ENCODE peak calls at places on chromosomes 6 and 20, in four cellular contexts. One of them, this sample, is unnamed.

GRCh38 chr6:46367365-46367764 is 123.9 kb downstream of the RCAN2 start:
- DNase-seq in NCI-H2029: no peak
- DNase-seq in left ventricle myocardium superior: no peak
- DNase-seq in activated CD8-positive, alpha-beta memory T cell treated with anti-CD3 and anti-CD28 coated beads for 48 hours: no peak
- DNase-seq in this sample: peak; percentile 55

GRCh38 chr20:58523916-58524315 is 8.7 kb upstream of the APCDD1L start:
- DNase-seq in activated CD8-positive, alpha-beta memory T cell treated with anti-CD3 and anti-CD28 coated beads for 48 hours: no peak
- DNase-seq in NCI-H2029: no peak
- DNase-seq in left ventricle myocardium superior: no peak
- DNase-seq in this sample: no peak

GRCh38 chr6:144150673-144151009 is 324 bp downstream of the STX11 start:
- DNase-seq in activated CD8-positive, alpha-beta memory T cell treated with anti-CD3 and anti-CD28 coated beads for 48 hours: no peak
- DNase-seq in left ventricle myocardium superior: no peak
- DNase-seq in NCI-H2029: no peak
- DNase-seq in this sample: no peak

GRCh38 chr6:56278186-56278585 is 30.8 kb upstream of the COL21A1 start:
- DNase-seq in left ventricle myocardium superior: no peak
- DNase-seq in activated CD8-positive, alpha-beta memory T cell treated with anti-CD3 and anti-CD28 coated beads for 48 hours: no peak
- DNase-seq in NCI-H2029: no peak
- DNase-seq in this sample: no peak

GRCh38 chr20:50303573-50304500 is 113.2 kb downstream of the CEBPB start:
- DNase-seq in NCI-H2029: peak; percentile 74
- DNase-seq in left ventricle myocardium superior: peak; percentile 90
- DNase-seq in activated CD8-positive, alpha-beta memory T cell treated with anti-CD3 and anti-CD28 coated beads for 48 hours: no peak
- DNase-seq in this sample: peak; percentile 18

GRCh38 chr20:39083781-39084180 is 121.6 kb downstream of the DHX35 start:
- DNase-seq in left ventricle myocardium superior: no peak
- DNase-seq in NCI-H2029: no peak
- DNase-seq in activated CD8-positive, alpha-beta memory T cell treated with anti-CD3 and anti-CD28 coated beads for 48 hours: no peak
- DNase-seq in this sample: no peak

GRCh38 chr6:82461536-82461935 is 97.9 kb downstream of the TPBG start:
- DNase-seq in left ventricle myocardium superior: no peak
- DNase-seq in NCI-H2029: no peak
- DNase-seq in activated CD8-positive, alpha-beta memory T cell treated with anti-CD3 and anti-CD28 coated beads for 48 hours: no peak
- DNase-seq in this sample: no peak

GRCh38 chr6:39982720-39983119 is 48.5 kb upstream of the MOCS1 start:
- DNase-seq in NCI-H2029: no peak
- DNase-seq in left ventricle myocardium superior: no peak
- DNase-seq in activated CD8-positive, alpha-beta memory T cell treated with anti-CD3 and anti-CD28 coated beads for 48 hours: no peak
- DNase-seq in this sample: no peak

GRCh38 chr6:135972586-135972985 is 121.1 kb downstream of the PDE7B start:
- DNase-seq in left ventricle myocardium superior: no peak
- DNase-seq in NCI-H2029: no peak
- DNase-seq in activated CD8-positive, alpha-beta memory T cell treated with anti-CD3 and anti-CD28 coated beads for 48 hours: no peak
- DNase-seq in this sample: no peak

GRCh38 chr6:144064402-144064830 is 31.0 kb downstream of the SF3B5 start:
- DNase-seq in left ventricle myocardium superior: peak; percentile 53
- DNase-seq in NCI-H2029: no peak
- DNase-seq in activated CD8-positive, alpha-beta memory T cell treated with anti-CD3 and anti-CD28 coated beads for 48 hours: peak; percentile 45
- DNase-seq in this sample: no peak

GRCh38 chr20:62765021-62765420 is 31.3 kb upstream of the MRGBP start:
- DNase-seq in left ventricle myocardium superior: peak; percentile 17
- DNase-seq in NCI-H2029: no peak
- DNase-seq in activated CD8-positive, alpha-beta memory T cell treated with anti-CD3 and anti-CD28 coated beads for 48 hours: no peak
- DNase-seq in this sample: no peak

GRCh38 chr6:47250302-47250701 is 59.4 kb downstream of the TNFRSF21 start:
- DNase-seq in activated CD8-positive, alpha-beta memory T cell treated with anti-CD3 and anti-CD28 coated beads for 48 hours: no peak
- DNase-seq in left ventricle myocardium superior: no peak
- DNase-seq in NCI-H2029: no peak
- DNase-seq in this sample: no peak

GRCh38 chr6:148761532-148761951 is 14.7 kb downstream of the UST start:
- DNase-seq in left ventricle myocardium superior: peak; percentile 47
- DNase-seq in activated CD8-positive, alpha-beta memory T cell treated with anti-CD3 and anti-CD28 coated beads for 48 hours: peak; percentile 10
- DNase-seq in NCI-H2029: no peak
- DNase-seq in this sample: peak; percentile 27

GRCh38 chr6:25340854-25341552 is 61.8 kb downstream of the CARMIL1 start:
- DNase-seq in activated CD8-positive, alpha-beta memory T cell treated with anti-CD3 and anti-CD28 coated beads for 48 hours: no peak
- DNase-seq in left ventricle myocardium superior: no peak
- DNase-seq in NCI-H2029: no peak
- DNase-seq in this sample: no peak

GRCh38 chr6:45148711-45149341 is 179.3 kb upstream of the RUNX2 start:
- DNase-seq in activated CD8-positive, alpha-beta memory T cell treated with anti-CD3 and anti-CD28 coated beads for 48 hours: no peak
- DNase-seq in NCI-H2029: no peak
- DNase-seq in left ventricle myocardium superior: no peak
- DNase-seq in this sample: no peak

GRCh38 chr6:50843842-50844241 is 25.2 kb downstream of the TFAP2B start:
- DNase-seq in left ventricle myocardium superior: no peak
- DNase-seq in activated CD8-positive, alpha-beta memory T cell treated with anti-CD3 and anti-CD28 coated beads for 48 hours: no peak
- DNase-seq in NCI-H2029: no peak
- DNase-seq in this sample: no peak

GRCh38 chr20:53281557-53282117 is 309.5 kb downstream of the TSHZ2 start:
- DNase-seq in NCI-H2029: no peak
- DNase-seq in activated CD8-positive, alpha-beta memory T cell treated with anti-CD3 and anti-CD28 coated beads for 48 hours: no peak
- DNase-seq in left ventricle myocardium superior: no peak
- DNase-seq in this sample: no peak

GRCh38 chr6:88662163-88662580 is 301.2 kb downstream of the RNGTT start:
- DNase-seq in activated CD8-positive, alpha-beta memory T cell treated with anti-CD3 and anti-CD28 coated beads for 48 hours: no peak
- DNase-seq in left ventricle myocardium superior: no peak
- DNase-seq in NCI-H2029: peak; percentile 32
- DNase-seq in this sample: no peak

GRCh38 chr20:51462566-51463276 is 79.8 kb downstream of the NFATC2 start:
- DNase-seq in activated CD8-positive, alpha-beta memory T cell treated with anti-CD3 and anti-CD28 coated beads for 48 hours: no peak
- DNase-seq in left ventricle myocardium superior: peak; percentile 91
- DNase-seq in NCI-H2029: no peak
- DNase-seq in this sample: no peak

GRCh38 chr6:99514089-99514488 is 1.1 kb downstream of the USP45 start:
- DNase-seq in NCI-H2029: no peak
- DNase-seq in left ventricle myocardium superior: no peak
- DNase-seq in activated CD8-positive, alpha-beta memory T cell treated with anti-CD3 and anti-CD28 coated beads for 48 hours: no peak
- DNase-seq in this sample: no peak

GRCh38 chr6:111503660-111504059 is 20.6 kb upstream of the REV3L start:
- DNase-seq in left ventricle myocardium superior: no peak
- DNase-seq in activated CD8-positive, alpha-beta memory T cell treated with anti-CD3 and anti-CD28 coated beads for 48 hours: no peak
- DNase-seq in NCI-H2029: peak; percentile 57
- DNase-seq in this sample: no peak

GRCh38 chr6:26284537-26285142 is 80.4 kb upstream of the BTN3A2 start:
- DNase-seq in NCI-H2029: peak; percentile 18
- DNase-seq in left ventricle myocardium superior: peak; percentile 74
- DNase-seq in activated CD8-positive, alpha-beta memory T cell treated with anti-CD3 and anti-CD28 coated beads for 48 hours: no peak
- DNase-seq in this sample: no peak

GRCh38 chr6:45801471-45802289 is 214.0 kb downstream of the CLIC5 start:
- DNase-seq in activated CD8-positive, alpha-beta memory T cell treated with anti-CD3 and anti-CD28 coated beads for 48 hours: peak; percentile 33
- DNase-seq in left ventricle myocardium superior: no peak
- DNase-seq in NCI-H2029: no peak
- DNase-seq in this sample: no peak

GRCh38 chr6:4309540-4309939 is 174.2 kb upstream of the ECI2 start:
- DNase-seq in activated CD8-positive, alpha-beta memory T cell treated with anti-CD3 and anti-CD28 coated beads for 48 hours: no peak
- DNase-seq in NCI-H2029: no peak
- DNase-seq in left ventricle myocardium superior: no peak
- DNase-seq in this sample: no peak

GRCh38 chr6:42141603-42142117 is 760 bp downstream of the C6orf132 start:
- DNase-seq in NCI-H2029: no peak
- DNase-seq in left ventricle myocardium superior: no peak
- DNase-seq in activated CD8-positive, alpha-beta memory T cell treated with anti-CD3 and anti-CD28 coated beads for 48 hours: no peak
- DNase-seq in this sample: no peak

GRCh38 chr6:27161946-27162603 is 85.4 kb upstream of the PRSS16 start:
- DNase-seq in NCI-H2029: no peak
- DNase-seq in activated CD8-positive, alpha-beta memory T cell treated with anti-CD3 and anti-CD28 coated beads for 48 hours: no peak
- DNase-seq in left ventricle myocardium superior: no peak
- DNase-seq in this sample: no peak

This sample was measured in DMS79.